ENCODE peak calls at places on chromosomes 4 and X, in nine cellular contexts. S, E, R, A, O, U, X, P and J are unnamed samples.

GRCh38 chrX:119698835-119699234 is 5.9 kb upstream of the SEPTIN6 start:
- DNase-seq in S (no peak), E (no peak), R (no peak), A (no peak), O (peak; percentile 63), U (no peak), X (no peak), P (no peak), J (no peak)

GRCh38 chr4:112119358-112119783 is 25.9 kb upstream of the FAM241A start:
- DNase-seq in S (no peak), E (no peak), R (no peak), A (peak; percentile 17), O (no peak), U (no peak), X (no peak), P (peak; percentile 14), J (no peak)

GRCh38 chr4:2788532-2789103 is 4.3 kb upstream of the SH3BP2 start:
- DNase-seq in S (no peak), E (no peak), R (peak; percentile 12), A (no peak), O (no peak), U (no peak), X (peak; percentile 63), P (no peak), J (peak; percentile 72)

GRCh38 chrX:136273986-136274385 is 22.8 kb upstream of the MAP7D3 start:
- DNase-seq in S (no peak), E (no peak), R (no peak), A (no peak), O (no peak), U (no peak), X (no peak), P (no peak), J (no peak)

GRCh38 chr4:173991814-173992213 is 291.7 kb downstream of the FBXO8 start:
- DNase-seq in S (no peak), E (no peak), R (no peak), A (no peak), O (no peak), U (no peak), X (no peak), P (no peak), J (no peak)

GRCh38 chrX:64206556-64207162 is 1.2 kb upstream of the AMER1 start:
- DNase-seq in S (no peak), E (no peak), R (no peak), A (no peak), O (no peak), U (no peak), X (no peak), P (no peak), J (no peak)

GRCh38 chr4:173012608-173013007 is 156.0 kb upstream of the GALNT7 start:
- DNase-seq in S (no peak), E (no peak), R (no peak), A (no peak), O (peak; percentile 71), U (no peak), X (no peak), P (no peak), J (no peak)

GRCh38 chrX:136147320-136147901 is at the start of gene FHL1:
- DNase-seq in S (peak; percentile 28), E (no peak), R (peak; percentile 38), A (peak; percentile 25), O (peak; percentile 57), U (peak; percentile 32), X (peak; percentile 57), P (no peak), J (peak; percentile 1)

GRCh38 chr4:153781717-153782416 is 7.0 kb downstream of the SFRP2 start:
- DNase-seq in S (no peak), E (no peak), R (no peak), A (no peak), O (no peak), U (no peak), X (no peak), P (no peak), J (no peak)

GRCh38 chrX:16022580-16023170 is 100.7 kb upstream of the GRPR start:
- DNase-seq in S (no peak), E (no peak), R (no peak), A (no peak), O (no peak), U (no peak), X (no peak), P (no peak), J (no peak)

GRCh38 chr4:142913461-142914030 is 67.4 kb upstream of the INPP4B start:
- DNase-seq in S (no peak), E (no peak), R (no peak), A (no peak), O (no peak), U (no peak), X (no peak), P (no peak), J (no peak)

GRCh38 chr4:47612116-47613023 is 127.3 kb downstream of the ATP10D start:
- DNase-seq in S (no peak), E (no peak), R (no peak), A (no peak), O (no peak), U (no peak), X (no peak), P (no peak), J (no peak)

GRCh38 chr4:7286798-7287197 is 94.5 kb downstream of the SORCS2 start:
- DNase-seq in S (no peak), E (no peak), R (no peak), A (no peak), O (no peak), U (no peak), X (no peak), P (no peak), J (no peak)

GRCh38 chr4:2095236-2096072 is 36.3 kb downstream of the NAT8L start:
- DNase-seq in S (no peak), E (no peak), R (no peak), A (no peak), O (no peak), U (no peak), X (no peak), P (no peak), J (no peak)

GRCh38 chr4:2833671-2834000 is 10.0 kb upstream of the ADD1 start:
- DNase-seq in S (no peak), E (no peak), R (peak; percentile 6), A (no peak), O (no peak), U (no peak), X (peak; percentile 17), P (no peak), J (no peak)

GRCh38 chrX:108097380-108097779 is 5.8 kb downstream of the ATG4A start:
- DNase-seq in S (no peak), E (no peak), R (no peak), A (no peak), O (no peak), U (no peak), X (no peak), P (no peak), J (no peak)

GRCh38 chrX:65463550-65463949 is 71.0 kb downstream of the LAS1L start:
- DNase-seq in S (no peak), E (no peak), R (no peak), A (no peak), O (no peak), U (peak; percentile 64), X (no peak), P (no peak), J (no peak)